ENCODE peak calls at places on chromosomes 1 and 21, in four cellular contexts. N, M, Q and L are unnamed samples.

GRCh38 chr1:115539736-115540135 is 102.0 kb upstream of the VANGL1 start:
- DNase-seq in N (peak; percentile 29), M (no peak), Q (no peak), L (no peak)

GRCh38 chr21:42317826-42318746 is 2.9 kb upstream of the TFF3 start:
- DNase-seq in N (no peak), M (no peak), Q (no peak), L (no peak)

GRCh38 chr21:34869541-34869940 is 179.6 kb downstream of the RUNX1 start:
- DNase-seq in N (peak; percentile 43), M (no peak), Q (no peak), L (no peak)

GRCh38 chr21:26007911-26008579 is 162.5 kb downstream of the APP start:
- DNase-seq in N (peak; percentile 62), M (peak; percentile 56), Q (no peak), L (no peak)

GRCh38 chr1:96880626-96881025 is 159.0 kb downstream of the PTBP2 start:
- DNase-seq in N (peak; percentile 47), M (peak; percentile 8), Q (no peak), L (no peak)

GRCh38 chr1:212559929-212560328 is 48.6 kb upstream of the ATF3 start:
- DNase-seq in N (no peak), M (no peak), Q (no peak), L (no peak)

GRCh38 chr1:64470670-64471217 is 815 bp downstream of the CACHD1 start:
- DNase-seq in N (peak; percentile 63), M (peak; percentile 67), Q (peak; percentile 83), L (no peak)

GRCh38 chr1:91611498-91611917 is 110.9 kb downstream of the CDC7 start:
- DNase-seq in N (peak; percentile 44), M (peak; percentile 54), Q (no peak), L (no peak)

GRCh38 chr1:226631229-226632000 is 82.9 kb downstream of the STUM start:
- DNase-seq in N (no peak), M (no peak), Q (no peak), L (no peak)

GRCh38 chr1:183630748-183631147 is 4.8 kb downstream of the ARPC5 start:
- DNase-seq in N (peak; percentile 83), M (peak; percentile 33), Q (no peak), L (no peak)

GRCh38 chr1:8061673-8062386 is 35.7 kb upstream of the ERRFI1 start:
- DNase-seq in N (peak; percentile 52), M (peak; percentile 42), Q (no peak), L (no peak)

GRCh38 chr1:145997156-145998023 is 1.0 kb upstream of the TXNIP start:
- DNase-seq in N (no peak), M (peak; percentile 48), Q (peak; percentile 42), L (no peak)

GRCh38 chr1:87044840-87045239 is 130.4 kb downstream of the HS2ST1 start:
- DNase-seq in N (no peak), M (no peak), Q (no peak), L (no peak)

GRCh38 chr1:11407301-11407994 is 71.5 kb upstream of the DISP3 start:
- DNase-seq in N (no peak), M (no peak), Q (no peak), L (no peak)

GRCh38 chr1:25577151-25577920 is 33.9 kb downstream of the LDLRAP1 start:
- DNase-seq in N (no peak), M (no peak), Q (no peak), L (no peak)

GRCh38 chr1:53135735-53136114 is 6.7 kb downstream of the SLC1A7 start:
- DNase-seq in N (peak; percentile 97), M (peak; percentile 86), Q (no peak), L (no peak)

GRCh38 chr1:28756846-28757245 is 20.1 kb downstream of the YTHDF2 start:
- DNase-seq in N (no peak), M (no peak), Q (no peak), L (no peak)

GRCh38 chr1:34477632-34478141 is 277.2 kb upstream of the GJB5 start:
- DNase-seq in N (no peak), M (no peak), Q (no peak), L (no peak)

GRCh38 chr21:42010507-42011493 is 640 bp upstream of the ZBTB21 start:
- DNase-seq in N (peak; percentile 47), M (peak; percentile 41), Q (peak; percentile 73), L (no peak)

GRCh38 chr1:65949230-65949626 is 156.5 kb downstream of the PDE4B start:
- DNase-seq in N (peak; percentile 20), M (peak; percentile 70), Q (no peak), L (no peak)

GRCh38 chr1:6329392-6329791 is 64.2 kb downstream of the ACOT7 start:
- DNase-seq in N (peak; percentile 43), M (no peak), Q (no peak), L (no peak)
- H3K9ac ChIP-seq in N (peak overlapping the region; percentile 42), M (no peak overlapping the region), Q (no peak overlapping the region), L (no peak overlapping the region)

GRCh38 chr1:82880506-82880905 is 1079.8 kb downstream of the ADGRL2 start:
- DNase-seq in N (no peak), M (no peak), Q (no peak), L (no peak)
- H3K9ac ChIP-seq in N (no peak overlapping the region), M (no peak overlapping the region), Q (no peak overlapping the region), L (no peak overlapping the region)

GRCh38 chr21:32393677-32394001 is 827 bp upstream of the URB1 start:
- DNase-seq in N (no peak), M (no peak), Q (no peak), L (no peak)
- H3K9ac ChIP-seq in N (peak overlapping the region; percentile 79), M (peak overlapping the region; percentile 90), Q (peak overlapping the region; percentile 73), L (no peak overlapping the region)

GRCh38 chr1:246698466-246699094 is 25.6 kb upstream of the SCCPDH start:
- DNase-seq in N (no peak), M (no peak), Q (no peak), L (no peak)
- H3K9ac ChIP-seq in N (peak overlapping the region; percentile 80), M (peak overlapping the region; percentile 77), Q (peak overlapping the region; percentile 65), L (no peak overlapping the region)

GRCh38 chr1:24195874-24196273 is 8.8 kb upstream of the IFNLR1 start:
- DNase-seq in N (no peak), M (no peak), Q (no peak), L (no peak)

GRCh38 chr1:24195146-24195545 is 8.1 kb upstream of the IFNLR1 start:
- DNase-seq in N (no peak), M (no peak), Q (no peak), L (no peak)

GRCh38 chr1:24201941-24202440 is 14.9 kb upstream of the IFNLR1 start:
- DNase-seq in N (peak; percentile 92), M (peak; percentile 88), Q (peak; percentile 77), L (peak; percentile 56)

GRCh38 chr1:24199291-24199900 is 12.3 kb upstream of the IFNLR1 start:
- DNase-seq in N (peak; percentile 72), M (peak; percentile 85), Q (peak; percentile 88), L (peak; percentile 87)

GRCh38 chr1:24198766-24199165 is 11.7 kb upstream of the IFNLR1 start:
- DNase-seq in N (no peak), M (no peak), Q (no peak), L (no peak)
- H3K9ac ChIP-seq in N (no peak overlapping the region), M (no peak overlapping the region), Q (no peak overlapping the region), L (no peak overlapping the region)

DNA sequence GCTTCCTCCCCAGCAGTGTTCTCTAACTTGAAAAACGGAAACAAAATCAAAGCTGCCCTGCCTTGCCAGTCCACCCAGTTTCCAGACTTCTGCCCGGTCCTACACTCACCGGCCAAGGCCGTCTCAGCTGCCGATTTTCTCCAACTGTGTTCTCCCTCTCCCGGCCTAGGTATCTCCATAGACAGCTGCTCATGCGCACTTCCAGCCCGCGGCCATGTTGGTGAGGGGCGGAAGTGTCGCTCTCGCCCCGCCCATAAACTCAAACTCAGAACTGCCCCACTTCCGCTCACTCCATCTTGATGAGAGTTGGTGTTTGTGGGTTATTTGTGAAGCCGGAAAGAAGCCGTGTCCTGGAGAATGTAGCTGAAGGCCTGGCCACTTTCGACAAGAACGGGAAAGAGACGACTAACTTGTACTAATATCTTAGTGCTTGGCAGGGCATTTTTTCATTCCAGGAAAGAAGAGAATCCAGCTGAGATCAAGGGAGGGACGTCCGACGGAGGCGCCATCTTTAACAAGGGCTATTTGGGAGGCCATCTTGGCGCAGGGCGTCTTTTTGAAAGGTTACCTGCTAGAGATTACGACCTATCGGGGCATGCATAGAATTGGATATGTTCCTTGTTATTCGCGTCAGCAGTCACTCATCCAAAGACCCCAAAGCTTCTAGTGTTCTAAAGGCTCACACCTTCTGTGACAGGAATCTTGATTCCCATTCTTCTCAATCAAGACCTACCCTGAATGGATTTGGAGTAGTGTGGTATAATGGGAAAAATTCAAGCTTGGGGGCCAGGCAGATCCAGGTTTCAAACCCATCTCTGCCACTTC is at the start of gene USF1:
- DNase-seq in N (peak; percentile 98), M (peak; percentile 98), Q (peak; percentile 93), L (peak; percentile 86)
- H3K9ac ChIP-seq in N (peak within 1 kb of the TSS; percentile 92), M (peak within 1 kb of the TSS; percentile 98), Q (peak within 1 kb of the TSS; percentile 76), L (peak within 1 kb of the TSS; percentile 95)

GRCh38 chr1:202586018-202586821 is 124.0 kb downstream of the SYT2 start:
- DNase-seq in N (peak; percentile 62), M (peak; percentile 58), Q (peak; percentile 44), L (no peak)
- H3K9ac ChIP-seq in N (no peak overlapping the region), M (peak overlapping the region; percentile 28), Q (peak overlapping the region; percentile 45), L (no peak overlapping the region)